ENCODE peak calls at places on chromosome 12, in nine cellular contexts. F is PC-3, G is body of pancreas, X is heart right ventricle, N is IMR-90, Q is tibial artery, P is mucosa of descending colon, A is dorsolateral prefrontal cortex, R is choroid plexus epithelial cell. C is an unnamed sample.

GRCh38 chr12:116556964-116557706 is 2.0 kb upstream of the MAP1LC3B2 start:
- DNase-seq in F (no peak), G (no peak), X (no peak), N (peak; percentile 26), Q (no peak), P (no peak), A (no peak), R (peak; percentile 30), C (no peak)

GRCh38 chr12:120799417-120800045 is 73.9 kb downstream of the ACADS start:
- DNase-seq in F (no peak), G (no peak), X (no peak), N (no peak), Q (no peak), P (peak; percentile 31), A (no peak), R (no peak), C (no peak)

GRCh38 chr12:97560359-97560758 is 97.8 kb downstream of the RMST start:
- DNase-seq in F (no peak), G (no peak), X (no peak), N (no peak), Q (no peak), P (no peak), A (no peak), R (no peak), C (no peak)

GRCh38 chr12:80632835-80633234 is 74.6 kb upstream of the MYF6 start:
- DNase-seq in F (peak; percentile 35), G (peak; percentile 11), X (no peak), N (no peak), Q (no peak), P (no peak), A (no peak), R (no peak), C (no peak)

GRCh38 chr12:53952871-53953734 is 1.6 kb upstream of the HOXC12 start:
- DNase-seq in F (peak; percentile 55), G (no peak), X (no peak), N (no peak), Q (no peak), P (no peak), A (no peak), R (no peak), C (peak; percentile 67)

GRCh38 chr12:82279597-82279996 is 78.6 kb downstream of the CCDC59 start:
- DNase-seq in F (no peak), G (no peak), X (no peak), N (no peak), Q (no peak), P (no peak), A (no peak), R (no peak), C (no peak)

GRCh38 chr12:31914927-31915326 is 44.3 kb upstream of the RESF1 start:
- DNase-seq in F (no peak), G (no peak), X (no peak), N (no peak), Q (no peak), P (no peak), A (no peak), R (no peak), C (no peak)

GRCh38 chr12:122868471-122869177 is 27.3 kb downstream of the VPS37B start:
- DNase-seq in F (no peak), G (no peak), X (no peak), N (no peak), Q (no peak), P (no peak), A (no peak), R (no peak), C (peak; percentile 19)

DNA sequence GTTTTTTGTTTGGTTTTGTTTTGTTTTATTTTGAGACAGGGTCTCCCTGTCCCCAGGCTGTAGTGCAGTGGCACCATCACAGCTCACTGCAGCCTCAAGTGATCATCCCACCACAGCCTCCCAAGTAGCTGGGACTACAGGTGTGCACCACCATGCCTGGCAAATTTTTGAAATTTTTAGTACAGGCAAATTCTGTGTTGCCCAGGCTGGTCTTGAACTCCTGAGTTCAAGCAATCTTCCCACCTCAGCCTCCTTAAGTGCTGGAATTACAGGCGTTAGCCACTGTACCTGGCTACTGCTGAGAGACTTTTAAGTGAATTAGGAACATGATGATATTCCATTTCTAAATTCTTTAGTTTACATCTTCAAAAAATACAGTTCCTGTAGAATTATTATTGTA is 2.6 kb downstream of the LYZ start:
- DNase-seq in F (no peak), G (no peak), X (no peak), N (no peak), Q (no peak), P (no peak), A (no peak), R (no peak), C (no peak)
- TF ChIP-seq CTCF in F (no peak), G (no peak), X (no peak), N (no peak), Q (no peak), P (no peak), A (no peak), R (no peak), C (no peak)

GRCh38 chr12:124388679-124389536 is 94.0 kb downstream of the RFLNA start:
- DNase-seq in F (peak; percentile 79), G (peak; percentile 93), X (peak; percentile 86), N (peak; percentile 85), Q (peak; percentile 92), P (peak; percentile 84), A (peak; percentile 94), R (peak; percentile 94), C (peak; percentile 90)

GRCh38 chr12:124390442-124391116 is 95.7 kb downstream of the RFLNA start:
- DNase-seq in F (peak; percentile 83), G (no peak), X (peak; percentile 55), N (peak; percentile 82), Q (peak; percentile 78), P (peak; percentile 55), A (no peak), R (peak; percentile 86), C (peak; percentile 94)

GRCh38 chr12:124388038-124388676 is 93.3 kb downstream of the RFLNA start:
- DNase-seq in F (no peak), G (no peak), X (no peak), N (no peak), Q (no peak), P (no peak), A (no peak), R (no peak), C (no peak)

GRCh38 chr12:124391340-124392261 is 96.7 kb downstream of the RFLNA start:
- DNase-seq in F (peak; percentile 80), G (no peak), X (peak; percentile 50), N (peak; percentile 51), Q (peak; percentile 81), P (peak; percentile 73), A (no peak), R (peak; percentile 64), C (peak; percentile 94)

GRCh38 chr12:124389537-124390441 is 94.9 kb downstream of the RFLNA start:
- DNase-seq in F (no peak), G (no peak), X (no peak), N (no peak), Q (no peak), P (peak; percentile 64), A (no peak), R (no peak), C (no peak)
- H3K4me3 ChIP-seq in F (peak overlapping the region; percentile 90), G (no peak overlapping the region), X (peak overlapping the region; percentile 59), N (no peak overlapping the region), Q (peak overlapping the region; percentile 59), P (no peak overlapping the region), A (peak overlapping the region; percentile 58), R (no peak overlapping the region), C (peak overlapping the region; percentile 42)

GRCh38 chr12:119328111-119328510 is 6.4 kb upstream of the CCDC60 start:
- DNase-seq in F (peak; percentile 12), G (peak; percentile 13), X (peak; percentile 42), N (no peak), Q (no peak), P (peak; percentile 33), A (no peak), R (no peak), C (no peak)
- TF ChIP-seq CTCF in F (peak; percentile 38), G (peak; percentile 20), X (peak; percentile 40), N (no peak), Q (peak; percentile 38), P (no peak), A (no peak), R (no peak), C (no peak)

GRCh38 chr12:48106574-48107251 is 834 bp upstream of the SENP1 start:
- DNase-seq in F (no peak), G (no peak), X (no peak), N (peak; percentile 2), Q (no peak), P (peak; percentile 7), A (no peak), R (no peak), C (no peak)
- H3K4me3 ChIP-seq in F (peak overlapping the region; percentile 90), G (peak overlapping the region; percentile 96), X (peak overlapping the region; percentile 84), N (peak overlapping the region; percentile 83), Q (peak overlapping the region; percentile 96), P (no peak overlapping the region), A (peak overlapping the region; percentile 87), R (peak overlapping the region; percentile 90), C (peak overlapping the region; percentile 88)

GRCh38 chr12:63846249-63846967 is 1.9 kb downstream of the SRGAP1 start:
- DNase-seq in F (peak; percentile 40), G (peak; percentile 27), X (no peak), N (no peak), Q (no peak), P (no peak), A (no peak), R (no peak), C (no peak)
- TF ChIP-seq CTCF in F (peak; percentile 47), G (peak; percentile 23), X (no peak), N (no peak), Q (no peak), P (no peak), A (peak; percentile 9), R (peak; percentile 1), C (no peak)

DNA sequence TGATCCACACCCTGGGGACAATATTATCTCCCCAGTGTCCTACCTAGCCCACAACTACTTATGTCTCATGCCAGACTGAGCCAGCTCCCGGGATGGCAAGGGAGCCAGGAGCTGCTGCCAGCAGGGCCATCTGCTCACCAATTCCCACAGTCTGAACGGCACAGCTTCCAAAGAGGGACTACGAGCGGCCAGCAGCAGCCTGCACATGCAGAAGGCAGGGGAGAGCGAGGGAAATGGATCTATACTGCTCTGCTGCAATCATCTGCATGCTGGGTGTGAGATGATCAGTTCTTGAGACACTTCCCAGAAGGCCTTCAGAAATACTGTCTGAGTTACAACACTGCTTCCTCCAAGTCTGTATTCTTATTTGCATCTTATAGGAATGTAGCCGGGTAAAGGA is 11.1 kb downstream of the SSH1 start:
- DNase-seq in F (no peak), G (peak; percentile 36), X (peak; percentile 72), N (no peak), Q (no peak), P (no peak), A (peak; percentile 95), R (no peak), C (no peak)
- H3K4me3 ChIP-seq in F (no peak overlapping the region), G (no peak overlapping the region), X (no peak overlapping the region), N (no peak overlapping the region), Q (no peak overlapping the region), P (no peak overlapping the region), A (no peak overlapping the region), R (no peak overlapping the region), C (no peak overlapping the region)

DNA sequence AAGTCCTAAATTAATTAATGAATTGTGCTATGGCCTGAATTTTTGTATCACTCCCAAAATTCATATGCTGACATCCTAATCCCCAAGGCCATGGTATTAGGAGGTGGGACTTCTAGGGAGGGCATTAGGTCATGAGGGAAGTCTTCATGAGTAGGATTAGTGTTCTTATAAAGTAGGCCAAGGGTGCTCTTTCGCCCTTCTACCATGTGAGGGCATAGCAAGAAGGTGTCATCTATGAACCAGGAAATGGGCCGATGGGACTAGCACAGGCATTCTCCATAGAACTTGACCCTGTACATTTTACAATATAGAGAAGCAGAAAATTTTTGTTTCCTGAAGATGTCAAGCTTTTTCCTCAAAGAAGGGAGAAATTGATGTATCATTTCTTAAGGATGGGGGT is 12.5 kb downstream of the SYT10 start:
- DNase-seq in F (peak; percentile 45), G (no peak), X (no peak), N (no peak), Q (no peak), P (no peak), A (no peak), R (no peak), C (no peak)
- TF ChIP-seq CTCF in F (peak; percentile 48), G (peak; percentile 13), X (no peak), N (no peak), Q (no peak), P (no peak), A (no peak), R (no peak), C (no peak)

C was measured in left lung.